ENCODE peak calls at places on chromosomes 6 and 20, in ten cellular contexts. W is mucosa of descending colon, R is body of pancreas, C is cardiac muscle cell, Z is colonic mucosa, G is Peyer's patch, X is coronary artery, D is GM12865, L is pancreas, Y is astrocyte of the spinal cord. N is an unnamed sample.

GRCh38 chr6:7546832-7547714 is 5.6 kb downstream of the DSP start:
- DNase-seq in D (no peak), C (no peak), X (no peak), Z (peak), W (no peak), G (no peak), Y (no peak), R (no peak), L (no peak), N (no peak)

GRCh38 chr6:132684998-132685397 is 26.0 kb upstream of the TAAR1 start:
- DNase-seq in Z (no peak), X (no peak), G (no peak), D (no peak), W (no peak), R (no peak), L (no peak), C (no peak), Y (peak), N (no peak)

GRCh38 chr20:32404017-32404416 is 45.9 kb downstream of the ASXL1 start:
- DNase-seq in D (no peak), G (no peak), L (no peak), Z (no peak), X (no peak), C (no peak), Y (no peak), W (no peak), R (no peak), N (no peak)

GRCh38 chr20:3727333-3728035 is 5.0 kb upstream of the HSPA12B start:
- DNase-seq in Z (no peak), Y (no peak), R (no peak), X (no peak), L (no peak), W (no peak), D (no peak), C (no peak), G (no peak), N (peak)

GRCh38 chr6:167091149-167092107 is 31.5 kb upstream of the CCR6 start:
- DNase-seq in X (no peak), R (peak), Z (no peak), G (peak), D (peak), C (peak), W (no peak), L (no peak), Y (no peak), N (no peak)

GRCh38 chr6:116255246-116255800 is 1.4 kb upstream of the TSPYL4 start:
- DNase-seq in Z (no peak), C (peak), R (no peak), Y (no peak), L (no peak), W (no peak), D (no peak), G (no peak), X (no peak), N (no peak)

GRCh38 chr6:159473435-159473834 is 219.6 kb downstream of the SOD2 start:
- DNase-seq in W (no peak), G (no peak), L (no peak), D (no peak), R (no peak), X (no peak), Z (no peak), Y (no peak), C (no peak), N (no peak)

GRCh38 chr6:81228912-81229540 is 523.5 kb downstream of the TENT5A start:
- DNase-seq in Z (no peak), G (no peak), Y (peak), C (no peak), X (no peak), W (no peak), L (no peak), D (no peak), R (no peak), N (peak)

GRCh38 chr20:9177278-9177677 is 108.4 kb downstream of the PLCB4 start:
- DNase-seq in Z (no peak), C (no peak), W (no peak), L (no peak), R (no peak), Y (no peak), D (no peak), G (no peak), X (no peak), N (no peak)

GRCh38 chr6:147016440-147016839 is 187.8 kb upstream of the STXBP5 start:
- DNase-seq in R (no peak), L (no peak), D (no peak), W (no peak), Y (no peak), G (no peak), X (no peak), C (no peak), Z (no peak), N (no peak)

GRCh38 chr20:23887856-23888255 is 8.3 kb upstream of the CST5 start:
- DNase-seq in G (no peak), Y (no peak), C (no peak), W (no peak), L (no peak), D (no peak), X (no peak), Z (no peak), R (no peak), N (no peak)

GRCh38 chr20:61733216-61733615 is 332.5 kb downstream of the TAF4 start:
- DNase-seq in W (no peak), L (no peak), X (no peak), C (no peak), D (no peak), Z (no peak), G (no peak), Y (no peak), R (no peak), N (no peak)

GRCh38 chr20:44109951-44110361 is 77.0 kb downstream of the JPH2 start:
- DNase-seq in W (no peak), L (no peak), C (no peak), X (peak), D (no peak), Z (no peak), R (no peak), G (no peak), Y (no peak), N (peak)

GRCh38 chr6:38460216-38460615 is 179.5 kb downstream of the BTBD9 start:
- DNase-seq in D (no peak), Z (no peak), R (no peak), X (no peak), C (no peak), Y (peak), W (no peak), G (no peak), L (no peak), N (peak)

GRCh38 chr6:18323935-18324707 is 59.8 kb upstream of the DEK start:
- DNase-seq in W (no peak), L (no peak), R (peak), Z (no peak), Y (peak), D (peak), G (no peak), C (peak), X (no peak), N (peak)

GRCh38 chr20:43559147-43559477 is 285 bp downstream of the SGK2 start:
- DNase-seq in D (no peak), G (no peak), L (no peak), W (no peak), C (no peak), X (no peak), R (no peak), Y (no peak), Z (no peak), N (no peak)

GRCh38 chr6:30518505-30518850 is 29.2 kb downstream of the HLA-E start:
- DNase-seq in W (no peak), C (no peak), D (no peak), G (no peak), Z (no peak), Y (no peak), L (no peak), X (no peak), R (no peak), N (no peak)

GRCh38 chr6:35943390-35943789 is 22.5 kb upstream of the SRPK1 start:
- DNase-seq in L (no peak), Y (no peak), X (no peak), Z (no peak), D (no peak), R (no peak), C (no peak), W (no peak), G (no peak), N (no peak)

GRCh38 chr6:137851669-137852068 is 15.4 kb upstream of the TNFAIP3 start:
- DNase-seq in L (no peak), D (no peak), C (no peak), X (no peak), G (no peak), W (no peak), R (no peak), Z (no peak), Y (no peak), N (no peak)

GRCh38 chr6:81166770-81167169 is 585.7 kb downstream of the TENT5A start:
- DNase-seq in X (no peak), L (no peak), G (no peak), W (no peak), Z (no peak), C (no peak), R (no peak), Y (peak), D (peak), N (peak)

GRCh38 chr6:123777554-123777953 is 26.1 kb upstream of the NKAIN2 start:
- DNase-seq in W (no peak), R (no peak), D (no peak), L (no peak), Y (peak), X (no peak), G (no peak), Z (no peak), C (no peak), N (peak)

GRCh38 chr6:116370328-116370716 is 425 bp upstream of the DSE start:
- DNase-seq in D (no peak), Z (no peak), R (no peak), Y (no peak), C (no peak), L (no peak), W (no peak), G (peak), X (no peak), N (no peak)

GRCh38 chr6:127201321-127201720 is 65.3 kb upstream of the RNF146 start:
- DNase-seq in D (no peak), X (no peak), C (no peak), Z (no peak), R (no peak), L (no peak), Y (peak), W (no peak), G (no peak), N (peak)

GRCh38 chr6:28922841-28923317 is 906 bp downstream of the TRIM27 start:
- DNase-seq in C (peak), G (no peak), D (peak), X (no peak), W (no peak), L (no peak), R (peak), Z (peak), Y (peak), N (peak)

GRCh38 chr6:157830354-157831017 is 7.4 kb downstream of the SNX9 start:
- DNase-seq in G (no peak), X (no peak), L (no peak), W (no peak), D (peak), Y (peak), C (no peak), R (no peak), Z (no peak), N (no peak)

GRCh38 chr20:45972500-45973183 is 639 bp upstream of the ZNF335 start:
- DNase-seq in Z (no peak), Y (no peak), R (no peak), G (peak), D (no peak), L (no peak), X (no peak), W (no peak), C (no peak), N (no peak)

GRCh38 chr6:126040826-126041225 is 54.5 kb downstream of the TRMT11 start:
- DNase-seq in X (no peak), Z (peak), Y (peak), G (no peak), D (no peak), L (peak), C (no peak), W (no peak), R (peak), N (peak)

GRCh38 chr6:113690255-113690956 is 166.7 kb upstream of the MARCKS start:
- DNase-seq in L (no peak), D (peak), R (peak), Z (no peak), W (no peak), Y (peak), C (no peak), G (no peak), X (no peak), N (peak)

GRCh38 chr20:40638414-40638813 is 50.6 kb downstream of the MAFB start:
- DNase-seq in Z (no peak), C (no peak), D (no peak), R (no peak), Y (no peak), X (no peak), G (no peak), W (no peak), L (no peak), N (no peak)

GRCh38 chr6:46632053-46632452 is 20.6 kb downstream of the CYP39A1 start:
- DNase-seq in X (no peak), Z (no peak), D (no peak), G (no peak), R (no peak), C (no peak), Y (no peak), L (no peak), W (no peak), N (no peak)

GRCh38 chr20:35523298-35523888 is 6.1 kb downstream of the C20orf173 start:
- DNase-seq in R (no peak), D (peak), X (no peak), W (no peak), C (no peak), Y (no peak), G (no peak), Z (no peak), L (no peak), N (peak)

GRCh38 chr6:40268166-40268958 is 318.8 kb downstream of the LRFN2 start:
- DNase-seq in L (no peak), C (no peak), G (no peak), W (no peak), D (no peak), Y (no peak), Z (no peak), R (no peak), X (no peak), N (no peak)

GRCh38 chr20:59025086-59025485 is 5.9 kb downstream of the TUBB1 start:
- DNase-seq in D (no peak), X (no peak), L (no peak), R (no peak), Y (no peak), C (no peak), Z (no peak), G (no peak), W (no peak), N (no peak)

GRCh38 chr6:143762126-143762525 is 81.0 kb upstream of the LTV1 start:
- DNase-seq in Y (no peak), L (no peak), G (no peak), D (no peak), Z (no peak), C (no peak), W (no peak), X (no peak), R (no peak), N (no peak)

GRCh38 chr6:170433163-170434095 is 119.7 kb downstream of the PSMB1 start:
- DNase-seq in G (no peak), R (no peak), Z (no peak), C (no peak), L (no peak), Y (no peak), W (peak), X (no peak), D (no peak), N (no peak)

GRCh38 chr6:137051790-137052472 is 7.2 kb upstream of the IL20RA start:
- DNase-seq in Z (no peak), R (no peak), C (peak), G (no peak), D (no peak), L (no peak), W (no peak), X (no peak), Y (no peak), N (no peak)

GRCh38 chr20:63814833-63815612 is 16.0 kb downstream of the ZBTB46 start:
- DNase-seq in D (no peak), C (no peak), Y (no peak), R (no peak), X (no peak), L (no peak), W (no peak), Z (no peak), G (no peak), N (no peak)

GRCh38 chr6:75205776-75206334 is at the start of gene COL12A1:
- DNase-seq in Y (peak), L (peak), G (peak), R (peak), C (peak), Z (peak), D (no peak), W (peak), X (peak), N (peak)

DNA sequence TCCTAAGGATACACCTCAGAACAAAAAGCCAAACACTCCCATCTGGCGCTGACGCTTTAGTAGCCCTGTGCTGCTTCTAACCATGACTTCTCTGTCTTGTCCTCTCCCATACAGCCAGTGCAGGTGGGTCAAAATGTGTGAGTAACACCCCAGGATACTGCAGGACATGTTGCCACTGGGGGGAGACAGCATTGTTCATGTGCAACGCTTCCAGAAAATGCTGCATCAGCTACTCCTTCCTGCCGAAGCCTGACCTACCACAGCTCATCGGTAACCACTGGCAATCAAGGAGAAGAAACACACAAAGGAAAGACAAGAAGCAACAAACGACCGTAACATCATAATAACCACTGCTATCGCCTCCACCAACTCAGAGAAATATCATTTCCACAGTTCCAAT is 1.4 kb downstream of the DEFB132 start:
- DNase-seq in W (no peak), R (no peak), X (no peak), D (peak), Z (no peak), Y (peak), C (no peak), G (no peak), L (no peak), N (peak)
- TF ChIP-seq CTCF in W (no peak), R (no peak), X (no peak), D (peak), Z (no peak), Y (peak), C (peak), G (no peak), L (no peak), N (peak)

GRCh38 chr6:37036146-37036545 is 30.7 kb downstream of the FGD2 start:
- DNase-seq in G (no peak), X (no peak), L (no peak), C (no peak), Z (no peak), W (peak), Y (no peak), D (no peak), R (no peak), N (no peak)

GRCh38 chr6:37039958-37040357 is 34.5 kb downstream of the FGD2 start:
- DNase-seq in L (no peak), W (peak), C (no peak), X (no peak), R (no peak), G (no peak), D (no peak), Y (no peak), Z (no peak), N (no peak)

GRCh38 chr6:37042139-37042538 is 36.7 kb downstream of the FGD2 start:
- DNase-seq in L (no peak), Y (no peak), D (no peak), G (no peak), Z (no peak), X (no peak), R (no peak), W (peak), C (no peak), N (peak)

GRCh38 chr6:37041521-37041920 is 36.1 kb downstream of the FGD2 start:
- DNase-seq in Z (no peak), W (peak), L (no peak), X (no peak), C (no peak), G (no peak), Y (no peak), D (no peak), R (no peak), N (no peak)

GRCh38 chr6:37038297-37039198 is 33.1 kb downstream of the FGD2 start:
- DNase-seq in W (peak), Z (no peak), Y (peak), G (no peak), D (no peak), R (peak), X (no peak), C (no peak), L (peak), N (peak)
- H3K4me3 ChIP-seq in W (no peak), Z (no peak), Y (no peak), G (no peak), D (no peak), R (no peak), X (no peak), C (no peak), L (no peak), N (no peak)

GRCh38 chr20:14757728-14758127 is 420.3 kb upstream of the FLRT3 start:
- DNase-seq in C (no peak), Y (no peak), D (no peak), L (no peak), W (no peak), G (no peak), X (no peak), R (no peak), Z (no peak), N (no peak)
- TF ChIP-seq CTCF in C (no peak), Y (no peak), D (no peak), L (no peak), W (no peak), G (no peak), X (no peak), R (no peak), Z (no peak), N (no peak)

DNA sequence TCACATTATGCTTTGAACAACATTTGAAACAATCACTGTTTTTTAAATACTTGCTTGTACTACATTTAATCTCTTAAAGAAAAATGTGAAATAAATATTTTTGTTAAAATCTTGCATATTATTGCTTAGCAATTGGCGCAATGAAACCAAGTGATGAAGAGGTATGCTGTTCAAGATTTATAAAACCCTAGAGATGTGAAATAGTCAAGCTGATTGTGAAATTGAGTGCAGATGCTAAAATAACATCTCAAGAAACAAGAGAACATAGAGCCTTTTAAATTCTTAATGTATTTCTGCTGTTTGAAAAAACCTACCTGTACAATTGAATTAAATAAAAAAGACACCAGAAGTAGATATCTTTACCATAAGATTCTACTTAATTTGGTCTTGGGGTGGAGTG is 179.2 kb upstream of the MCHR2 start:
- DNase-seq in D (no peak), X (no peak), R (no peak), Y (no peak), G (no peak), C (no peak), W (no peak), Z (no peak), L (no peak), N (no peak)
- H3K4me3 ChIP-seq in D (no peak), X (no peak), R (no peak), Y (no peak), G (no peak), C (no peak), W (no peak), Z (no peak), L (no peak), N (no peak)

GRCh38 chr6:63572733-63573139 is 456 bp downstream of the LOC128125822 start:
- DNase-seq in G (no peak), X (no peak), Z (no peak), Y (no peak), C (no peak), W (no peak), D (no peak), L (no peak), R (no peak), N (no peak)

GRCh38 chr6:63573140-63573898 is 1.0 kb downstream of the LOC128125822 start:
- DNase-seq in Y (peak), X (peak), C (peak), D (peak), Z (peak), G (peak), W (peak), R (peak), L (peak), N (peak)

GRCh38 chr6:63571382-63571882 is 848 bp upstream of the LOC128125822 start:
- DNase-seq in Y (no peak), X (no peak), Z (no peak), G (no peak), R (no peak), L (no peak), D (no peak), W (no peak), C (no peak), N (no peak)

GRCh38 chr6:63573899-63574553 is 1.7 kb downstream of the LOC128125822 start:
- DNase-seq in Z (peak), L (peak), G (peak), W (no peak), C (peak), Y (peak), X (no peak), D (peak), R (peak), N (peak)

GRCh38 chr6:63571883-63572732 is at the start of the genes LOC128125822 and PTP4A1:
- DNase-seq in L (peak), W (peak), G (peak), Z (peak), C (peak), R (peak), Y (peak), D (peak), X (peak), N (peak)
- TF ChIP-seq CTCF in L (no peak), W (peak), G (no peak), Z (no peak), C (no peak), R (no peak), Y (no peak), D (no peak), X (no peak), N (no peak)

GRCh38 chr6:168318090-168318489 is 1.5 kb downstream of the DACT2 start:
- DNase-seq in G (no peak), R (no peak), X (no peak), D (no peak), W (no peak), Z (no peak), L (no peak), C (no peak), Y (no peak), N (no peak)

GRCh38 chr6:168318579-168319278 is 848 bp downstream of the DACT2 start:
- DNase-seq in D (no peak), C (no peak), R (no peak), Y (no peak), X (no peak), Z (no peak), L (no peak), W (no peak), G (no peak), N (no peak)

GRCh38 chr6:168320661-168321060 is 1.1 kb upstream of the DACT2 start:
- DNase-seq in X (no peak), C (no peak), W (no peak), G (no peak), L (no peak), Y (no peak), D (no peak), R (peak), Z (no peak), N (peak)

GRCh38 chr6:168322966-168323365 is 3.4 kb upstream of the DACT2 start:
- DNase-seq in G (no peak), Y (no peak), R (no peak), X (no peak), Z (no peak), C (no peak), W (no peak), L (no peak), D (no peak), N (peak)

GRCh38 chr6:168319279-168320051 is at the start of gene DACT2:
- DNase-seq in X (no peak), D (no peak), L (peak), G (no peak), Z (no peak), Y (no peak), C (peak), R (no peak), W (no peak), N (no peak)
- H3K4me3 ChIP-seq in X (peak), D (no peak), L (peak), G (peak), Z (peak), Y (no peak), C (peak), R (peak), W (peak), N (peak)